ENCODE peak calls at places on chromosomes 16 and 17, in seven cellular contexts. L, O, A, T, Y, X and C are unnamed samples. For H3K4me1, the result is how much of the 10 kb centered on the place peaks cover.

GRCh38 chr17:1574697-1575471 is 12.3 kb upstream of the PITPNA start:
- DNase-seq in L (no peak), O (no peak), A (peak), T (no peak), Y (no peak), X (no peak), C (no peak)

GRCh38 chr17:31433091-31433790 is 41.8 kb downstream of the RAB11FIP4 start:
- DNase-seq in L (no peak), O (no peak), A (no peak), T (no peak), Y (no peak), X (no peak), C (peak)

GRCh38 chr16:56662357-56663354 is 4.9 kb downstream of the MT1F start:
- DNase-seq in L (no peak), O (peak), A (no peak), T (no peak), Y (no peak), X (no peak), C (no peak)

GRCh38 chr16:80273635-80274538 is 266.9 kb upstream of the DYNLRB2 start:
- DNase-seq in L (no peak), O (no peak), A (no peak), T (peak), Y (peak), X (peak), C (no peak)

GRCh38 chr17:4588391-4588790 is 4.1 kb downstream of the SMTNL2 start:
- DNase-seq in L (no peak), O (no peak), A (peak), T (no peak), Y (no peak), X (no peak), C (no peak)

GRCh38 chr17:67689534-67690177 is 28.1 kb upstream of the NOL11 start:
- DNase-seq in L (no peak), O (peak), A (no peak), T (peak), Y (peak), X (peak), C (no peak)

GRCh38 chr16:47228241-47228640 is 84.5 kb upstream of the NETO2 start:
- DNase-seq in L (no peak), O (no peak), A (no peak), T (no peak), Y (no peak), X (no peak), C (no peak)

GRCh38 chr17:82256242-82256894 is 17.1 kb downstream of the CSNK1D start:
- DNase-seq in L (no peak), O (no peak), A (no peak), T (no peak), Y (no peak), X (no peak), C (no peak)

GRCh38 chr17:79613195-79613517 is 2.3 kb upstream of the RBFOX3 start:
- DNase-seq in L (no peak), O (no peak), A (no peak), T (no peak), Y (no peak), X (no peak), C (no peak)

GRCh38 chr16:66970775-66971725 is 10.0 kb downstream of the CES3 start:
- DNase-seq in L (no peak), O (no peak), A (no peak), T (no peak), Y (peak), X (no peak), C (no peak)

GRCh38 chr17:72030067-72030899 is 90.5 kb upstream of the SOX9 start:
- DNase-seq in L (peak), O (no peak), A (peak), T (peak), Y (peak), X (peak), C (no peak)

GRCh38 chr17:7574176-7574953 is 5.1 kb upstream of the CD68 start:
- DNase-seq in L (no peak), O (no peak), A (no peak), T (no peak), Y (peak), X (peak), C (no peak)

GRCh38 chr17:7570351-7570750 is 8.6 kb downstream of the SENP3 start:
- DNase-seq in L (no peak), O (no peak), A (no peak), T (no peak), Y (no peak), X (no peak), C (no peak)

GRCh38 chr17:7573324-7574080 is 5.9 kb upstream of the CD68 start:
- DNase-seq in L (peak), O (peak), A (peak), T (peak), Y (peak), X (peak), C (peak)

GRCh38 chr17:7572338-7572587 is 7.2 kb upstream of the CD68 start:
- DNase-seq in L (no peak), O (peak), A (no peak), T (no peak), Y (no peak), X (no peak), C (no peak)

GRCh38 chr17:7572588-7573323 is 6.7 kb upstream of the CD68 start:
- DNase-seq in L (peak), O (no peak), A (peak), T (peak), Y (peak), X (peak), C (peak)
- H3K4me1 ChIP-seq in L (under half), O (under half), A (under half), T (under half), Y (under half), X (under half), C (under half)

GRCh38 chr16:54173489-54173888 is 113.1 kb downstream of the IRX3 start:
- DNase-seq in L (no peak), O (no peak), A (no peak), T (no peak), Y (no peak), X (no peak), C (no peak)

GRCh38 chr16:54174750-54175149 is 111.8 kb downstream of the IRX3 start:
- DNase-seq in L (no peak), O (no peak), A (no peak), T (no peak), Y (no peak), X (no peak), C (no peak)

GRCh38 chr16:54169112-54169511 is 117.5 kb downstream of the IRX3 start:
- DNase-seq in L (no peak), O (no peak), A (no peak), T (no peak), Y (no peak), X (no peak), C (no peak)

GRCh38 chr16:54174201-54174600 is 112.4 kb downstream of the IRX3 start:
- DNase-seq in L (no peak), O (no peak), A (no peak), T (no peak), Y (no peak), X (no peak), C (no peak)

DNA sequence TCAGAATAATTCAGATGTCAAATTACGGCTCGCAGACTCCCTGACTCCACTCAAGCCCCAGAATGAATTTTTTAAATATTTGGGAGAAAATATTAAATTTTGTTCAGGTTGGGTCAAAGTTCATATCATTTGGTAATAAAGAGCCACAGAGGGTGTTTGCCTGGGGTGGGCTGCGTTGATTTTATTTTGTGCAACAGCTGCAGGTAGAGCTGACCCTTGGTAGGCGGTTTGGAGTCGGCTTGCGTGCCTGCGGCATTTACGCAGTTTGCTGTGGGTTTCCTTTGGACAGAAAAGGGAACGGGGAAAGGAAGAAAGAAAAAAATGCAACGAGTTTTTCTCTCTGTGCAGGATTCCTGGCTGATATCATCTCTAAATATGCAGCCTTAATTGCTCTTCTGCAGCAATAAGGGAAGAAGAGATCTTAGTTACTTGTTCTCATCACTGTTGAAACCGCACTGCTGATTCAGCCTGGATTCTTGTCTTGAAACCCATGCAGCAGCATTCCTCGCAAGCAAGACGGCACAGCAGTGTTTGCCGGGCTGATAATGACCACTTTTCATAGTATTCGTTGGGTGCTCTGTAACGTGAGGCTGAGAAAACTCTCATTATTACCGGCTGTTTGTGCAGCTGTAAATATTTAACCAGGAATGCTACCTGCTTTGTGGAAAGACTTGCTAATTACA is 114.6 kb downstream of the IRX3 start:
- DNase-seq in L (no peak), O (no peak), A (no peak), T (peak), Y (peak), X (peak), C (no peak)
- H3K4me1 ChIP-seq in L (under half), O (under half), A (under half), T (under half), Y (under half), X (under half), C (under half)

GRCh38 chr16:81321039-81321438 is 6.3 kb downstream of the GAN start:
- DNase-seq in L (no peak), O (no peak), A (no peak), T (peak), Y (no peak), X (no peak), C (no peak)

GRCh38 chr16:81321537-81321936 is 6.8 kb downstream of the GAN start:
- DNase-seq in L (no peak), O (no peak), A (no peak), T (no peak), Y (no peak), X (peak), C (no peak)

GRCh38 chr16:81327483-81328196 is 12.9 kb downstream of the GAN start:
- DNase-seq in L (no peak), O (no peak), A (no peak), T (no peak), Y (no peak), X (no peak), C (no peak)

GRCh38 chr16:81326971-81327370 is 12.2 kb downstream of the GAN start:
- DNase-seq in L (no peak), O (no peak), A (no peak), T (no peak), Y (no peak), X (no peak), C (no peak)

GRCh38 chr16:81324808-81325207 is 10.0 kb downstream of the GAN start:
- DNase-seq in L (no peak), O (no peak), A (no peak), T (no peak), Y (no peak), X (no peak), C (no peak)
- H3K4me1 ChIP-seq in L (under half), O (under half), A (under half), T (under half), Y (under half), X (under half), C (under half)

GRCh38 chr17:59826741-59827453 is 65.8 kb downstream of the TUBD1 start:
- DNase-seq in L (no peak), O (no peak), A (no peak), T (no peak), Y (no peak), X (no peak), C (no peak)
- H3K4me1 ChIP-seq in L (under half), O (half or more), A (half or more), T (half or more), Y (under half), X (under half), C (under half)

GRCh38 chr17:57947369-57947768 is 7.8 kb downstream of the CUEDC1 start:
- DNase-seq in L (no peak), O (no peak), A (no peak), T (no peak), Y (no peak), X (no peak), C (no peak)

GRCh38 chr17:57946798-57947358 is 8.3 kb downstream of the CUEDC1 start:
- DNase-seq in L (no peak), O (no peak), A (peak), T (peak), Y (peak), X (peak), C (no peak)

GRCh38 chr17:57949649-57950048 is 5.6 kb downstream of the CUEDC1 start:
- DNase-seq in L (no peak), O (no peak), A (peak), T (no peak), Y (no peak), X (no peak), C (no peak)

GRCh38 chr17:57948169-57948554 is 7.0 kb downstream of the CUEDC1 start:
- DNase-seq in L (no peak), O (no peak), A (no peak), T (no peak), Y (no peak), X (no peak), C (no peak)

DNA sequence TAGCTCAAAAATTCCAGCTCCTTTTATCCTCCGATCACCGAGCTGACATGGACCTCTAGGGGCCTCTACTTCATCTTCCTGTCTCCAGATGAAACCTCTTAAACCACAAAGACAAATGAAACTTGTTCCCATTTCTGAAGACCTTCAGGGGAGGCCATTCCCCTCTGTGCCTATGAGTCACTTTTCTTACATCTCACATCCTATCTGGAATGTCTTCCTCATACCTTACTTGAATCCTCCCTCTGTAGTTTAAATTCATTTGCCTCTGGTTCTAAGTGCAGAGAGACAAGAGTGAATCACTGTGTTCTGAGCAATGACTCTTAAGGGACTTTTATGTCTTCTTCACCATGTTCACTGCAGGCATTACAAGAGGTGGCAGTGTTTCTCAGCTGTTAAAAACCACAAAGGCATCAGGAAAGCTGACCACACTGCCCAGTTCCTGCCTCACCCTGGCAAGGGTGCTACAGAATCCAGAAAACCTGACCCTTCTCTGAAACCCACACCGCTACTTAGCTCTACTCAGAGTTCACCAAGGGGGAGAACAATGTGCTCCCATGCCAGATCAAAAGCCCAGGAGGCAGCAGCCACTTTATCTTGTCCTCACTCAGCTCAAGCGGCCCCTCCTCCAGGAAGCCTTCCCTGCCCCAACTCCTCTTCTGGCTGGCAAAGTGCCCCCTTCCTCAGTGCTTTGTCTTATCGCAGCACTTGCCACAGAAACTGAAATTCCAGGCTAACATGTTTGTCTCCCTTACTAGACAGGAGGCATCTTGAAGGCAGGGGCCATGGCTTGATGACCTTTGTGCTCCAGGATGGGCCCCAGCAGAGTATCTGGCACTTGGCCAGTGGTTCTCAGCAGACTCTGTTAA is 6.4 kb downstream of the CUEDC1 start:
- DNase-seq in L (no peak), O (no peak), A (no peak), T (peak), Y (peak), X (peak), C (no peak)
- H3K4me1 ChIP-seq in L (under half), O (under half), A (half or more), T (half or more), Y (under half), X (half or more), C (under half)